ENCODE peak calls at places on chromosomes 1 and 21, in four cellular contexts. K, C, T and S are unnamed samples.

GRCh38 chr1:162384116-162384515 is 2.6 kb downstream of the C1orf226 start:
- DNase-seq in C (no peak), T (no peak), K (no peak), S (no peak)

GRCh38 chr1:38084113-38084512 is 37.5 kb upstream of the POU3F1 start:
- DNase-seq in C (no peak), K (no peak), T (no peak), S (no peak)

GRCh38 chr1:181089777-181090505 is 1.4 kb downstream of the IER5 start:
- DNase-seq in K (no peak), C (peak), T (no peak), S (peak)

GRCh38 chr1:203090667-203091320 is 5.0 kb upstream of the MYOG start:
- DNase-seq in C (no peak), K (no peak), T (no peak), S (no peak)

GRCh38 chr1:12052008-12052573 is 11.0 kb upstream of the TNFRSF8 start:
- DNase-seq in T (peak), K (peak), C (peak), S (peak)

GRCh38 chr1:85611856-85612255 is 31.3 kb downstream of the CCN1 start:
- DNase-seq in C (no peak), T (no peak), K (no peak), S (no peak)

GRCh38 chr1:49408346-49408745 is 615.4 kb downstream of the AGBL4 start:
- DNase-seq in K (no peak), C (no peak), T (no peak), S (no peak)

GRCh38 chr1:211625040-211625439 is 46.1 kb upstream of the SLC30A1 start:
- DNase-seq in C (no peak), T (no peak), K (no peak), S (peak)

GRCh38 chr1:119647734-119648619 is at the start of gene ZNF697:
- DNase-seq in K (peak), T (peak), C (peak), S (peak)

GRCh38 chr1:202056644-202057334 is 46.4 kb downstream of the ELF3 start:
- DNase-seq in T (no peak), C (peak), K (no peak), S (no peak)

GRCh38 chr1:159076753-159077656 is at the start of gene AIM2:
- DNase-seq in K (peak), T (no peak), C (peak), S (peak)

GRCh38 chr21:26137379-26138060 is 33.0 kb downstream of the APP start:
- DNase-seq in C (no peak), T (no peak), K (no peak), S (no peak)

GRCh38 chr1:233443040-233443439 is 115.5 kb downstream of the MAP3K21 start:
- DNase-seq in K (no peak), C (no peak), T (no peak), S (no peak)

GRCh38 chr1:192904438-192904895 is 95.6 kb downstream of the RGS2 start:
- DNase-seq in T (no peak), C (no peak), K (no peak), S (no peak)

GRCh38 chr1:201693887-201694614 is 134.9 kb upstream of the IPO9 start:
- DNase-seq in K (no peak), C (no peak), T (no peak), S (no peak)

GRCh38 chr1:218739426-218739825 is 394.3 kb downstream of the TGFB2 start:
- DNase-seq in T (no peak), K (no peak), C (no peak), S (no peak)

GRCh38 chr1:206551985-206552325 is 44.6 kb downstream of the RASSF5 start:
- DNase-seq in T (no peak), C (no peak), K (no peak), S (no peak)

GRCh38 chr1:101130673-101131072 is 105.1 kb upstream of the DPH5 start:
- DNase-seq in C (no peak), T (no peak), K (no peak), S (no peak)

GRCh38 chr1:109805486-109806180 is 41.9 kb upstream of the EPS8L3 start:
- DNase-seq in C (no peak), K (no peak), T (no peak), S (no peak)

GRCh38 chr21:31530918-31531705 is 128.4 kb upstream of the SOD1 start:
- DNase-seq in T (no peak), C (no peak), K (no peak), S (no peak)

GRCh38 chr1:201870397-201870796 is 18.3 kb upstream of the SHISA4 start:
- DNase-seq in T (no peak), C (no peak), K (no peak), S (no peak)

GRCh38 chr1:198109316-198109715 is 47.5 kb upstream of the NEK7 start:
- DNase-seq in T (no peak), C (no peak), K (no peak), S (no peak)

GRCh38 chr1:220843481-220844011 is 35.7 kb upstream of the HLX start:
- DNase-seq in K (no peak), T (no peak), C (no peak), S (no peak)

GRCh38 chr1:9228589-9228988 is 6.0 kb upstream of the H6PD start:
- DNase-seq in K (no peak), T (no peak), C (no peak), S (no peak)

GRCh38 chr1:19866758-19867157 is 15.4 kb upstream of the OTUD3 start:
- DNase-seq in T (no peak), K (no peak), C (no peak), S (no peak)

GRCh38 chr1:90714521-90714951 is 2.6 kb downstream of the BARHL2 start:
- DNase-seq in C (no peak), K (no peak), T (no peak), S (no peak)

GRCh38 chr1:181359012-181359411 is 124.3 kb upstream of the CACNA1E start:
- DNase-seq in K (no peak), C (no peak), T (no peak), S (no peak)

GRCh38 chr1:33300673-33301072 is 20.2 kb downstream of the A3GALT2 start:
- DNase-seq in T (no peak), C (no peak), K (no peak), S (no peak)

GRCh38 chr1:22829001-22829989 is 118.7 kb downstream of the EPHB2 start:
- DNase-seq in C (no peak), K (no peak), T (no peak), S (no peak)

GRCh38 chr1:179283992-179284391 is 9.6 kb upstream of the SOAT1 start:
- DNase-seq in K (no peak), C (no peak), T (no peak), S (no peak)

GRCh38 chr1:39787468-39787867 is 1.2 kb downstream of the BMP8B start:
- DNase-seq in T (no peak), C (no peak), K (no peak), S (no peak)

GRCh38 chr1:8424539-8425116 is 106.7 kb downstream of the SLC45A1 start:
- DNase-seq in C (no peak), K (no peak), T (no peak), S (peak)

GRCh38 chr1:39762550-39763540 is 8.3 kb downstream of the OXCT2 start:
- DNase-seq in K (no peak), C (no peak), T (no peak), S (no peak)

GRCh38 chr1:61226791-61227567 is 144.6 kb downstream of the NFIA start:
- DNase-seq in K (no peak), T (no peak), C (no peak), S (no peak)

DNA sequence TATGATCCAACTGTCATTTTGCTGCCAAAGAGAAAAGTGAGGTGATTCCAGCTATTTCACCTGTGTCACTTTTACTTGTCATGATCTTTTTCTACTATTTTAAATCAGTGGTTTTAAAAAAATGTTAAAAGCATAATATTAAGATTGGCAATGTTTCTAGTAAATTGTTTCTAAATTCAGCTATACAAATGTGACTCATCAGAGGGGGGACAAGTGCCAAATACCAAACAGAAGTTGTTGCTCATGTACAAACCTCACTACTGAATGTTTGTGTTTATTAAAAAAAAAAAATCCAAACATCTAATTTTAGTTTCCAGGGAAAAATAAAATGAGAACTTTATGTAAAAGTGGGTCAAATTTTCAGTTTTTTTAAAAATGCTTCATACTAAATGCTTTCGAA is 346.2 kb upstream of the SNX7 start:
- DNase-seq in T (no peak), C (no peak), K (no peak), S (no peak)
- TF ChIP-seq SPI1 in T (no peak), C (no peak), K (no peak), S (no peak)

GRCh38 chr1:117810553-117810952 is 118.9 kb downstream of the GDAP2 start:
- DNase-seq in C (no peak), T (no peak), K (no peak), S (no peak)

GRCh38 chr1:117815105-117815812 is 114.2 kb downstream of the GDAP2 start:
- DNase-seq in C (no peak), T (no peak), K (no peak), S (no peak)

GRCh38 chr1:117809764-117810163 is 119.7 kb downstream of the GDAP2 start:
- DNase-seq in C (no peak), T (no peak), K (no peak), S (no peak)

GRCh38 chr1:117815926-117816325 is 113.5 kb downstream of the GDAP2 start:
- DNase-seq in K (no peak), T (no peak), C (peak), S (no peak)

GRCh38 chr1:117812868-117813511 is 116.4 kb downstream of the GDAP2 start:
- DNase-seq in T (no peak), C (no peak), K (no peak), S (no peak)
- TF ChIP-seq SPI1 in T (no peak), C (no peak), K (no peak), S (no peak)

GRCh38 chr1:58529288-58529687 is 17.2 kb downstream of the OMA1 start:
- DNase-seq in T (no peak), C (no peak), K (no peak), S (no peak)

GRCh38 chr1:58524353-58524945 is 22.1 kb downstream of the OMA1 start:
- DNase-seq in C (no peak), K (no peak), T (no peak), S (peak)

GRCh38 chr1:58528518-58528917 is 18.0 kb downstream of the OMA1 start:
- DNase-seq in K (no peak), C (no peak), T (no peak), S (no peak)
- TF ChIP-seq SPI1 in K (no peak), C (no peak), T (no peak), S (no peak)

GRCh38 chr1:228342627-228343210 is 63.9 kb downstream of the TRIM11 start:
- DNase-seq in C (no peak), K (no peak), T (no peak), S (no peak)

GRCh38 chr1:228345201-228345930 is 61.3 kb downstream of the TRIM11 start:
- DNase-seq in K (no peak), T (no peak), C (no peak), S (no peak)

GRCh38 chr1:228346731-228347130 is 59.9 kb downstream of the TRIM11 start:
- DNase-seq in C (no peak), K (no peak), T (no peak), S (no peak)

GRCh38 chr1:228343211-228343661 is 63.4 kb downstream of the TRIM11 start:
- DNase-seq in C (no peak), K (no peak), T (no peak), S (no peak)

DNA sequence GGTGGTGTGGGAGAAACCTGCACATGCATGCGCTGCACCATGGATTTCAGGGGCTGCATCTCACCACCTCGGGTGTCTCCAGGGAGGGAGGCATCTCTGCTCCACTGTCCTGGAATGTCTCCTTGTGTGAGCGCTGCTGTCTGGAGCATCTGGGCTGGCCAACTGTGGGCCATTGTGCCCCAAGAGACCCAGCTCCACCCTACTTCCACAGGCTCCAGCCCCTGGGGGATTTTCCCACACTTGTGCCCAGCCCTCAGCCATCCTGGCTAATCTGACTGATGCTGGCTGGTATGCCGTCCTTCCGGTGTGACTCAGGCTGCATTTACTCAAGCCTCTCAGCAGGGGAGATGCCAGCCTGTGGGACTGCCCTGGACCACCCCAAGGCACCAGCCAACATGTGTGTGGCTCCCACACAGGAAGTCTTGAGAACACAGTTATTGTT is 62.0 kb downstream of the TRIM11 start:
- DNase-seq in K (no peak), C (no peak), T (no peak), S (no peak)
- TF ChIP-seq SPI1 in K (no peak), C (no peak), T (no peak), S (no peak)

GRCh38 chr1:24112381-24113169 is 640 bp upstream of the MYOM3 start:
- DNase-seq in T (peak), C (peak), K (no peak), S (peak)
- TF ChIP-seq SPI1 in T (no peak), C (no peak), K (no peak), S (no peak)

DNA sequence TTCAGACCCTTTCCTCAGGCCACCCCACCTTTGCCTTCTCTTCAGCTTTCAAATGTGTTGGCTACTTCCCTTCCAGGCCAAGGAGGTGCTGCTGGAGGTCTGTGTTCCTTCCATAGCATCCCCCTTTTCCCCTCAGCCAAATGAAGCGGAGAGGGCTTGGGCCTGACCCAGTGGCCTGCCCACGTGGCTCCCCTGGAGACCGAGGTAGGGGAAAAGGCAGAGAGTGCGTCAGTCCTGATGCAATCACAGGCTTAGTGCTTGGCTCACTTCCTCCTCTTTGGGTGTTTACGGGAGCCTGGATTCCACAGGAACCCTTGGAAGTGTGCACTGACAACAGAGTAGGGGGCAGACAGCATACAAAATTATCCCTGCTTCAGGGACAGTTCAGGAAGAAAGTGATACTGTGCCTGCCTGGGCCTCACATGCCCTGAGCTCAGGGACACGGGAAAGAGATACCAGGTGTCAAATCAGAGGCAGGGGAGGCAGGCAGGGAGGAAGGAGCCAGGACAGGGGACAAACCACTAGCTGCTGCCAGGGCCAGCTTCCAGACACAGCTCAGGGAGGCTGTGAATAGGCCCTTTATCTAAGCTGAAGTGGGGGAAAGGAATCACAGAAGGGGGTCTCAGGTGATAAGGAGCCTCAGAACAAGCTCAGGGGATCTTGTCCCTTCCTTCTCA is 16.6 kb upstream of the PTP4A2 start:
- DNase-seq in T (no peak), K (no peak), C (peak), S (peak)
- TF ChIP-seq SPI1 in T (peak), K (peak), C (peak), S (peak)

GRCh38 chr1:175150596-175151319 is 41.8 kb downstream of the KIAA0040 start:
- DNase-seq in C (no peak), T (no peak), K (no peak), S (no peak)
- TF ChIP-seq SPI1 in C (no peak), T (no peak), K (no peak), S (no peak)

GRCh38 chr1:157739229-157739901 is 37.6 kb downstream of the FCRL2 start:
- DNase-seq in C (no peak), T (no peak), K (no peak), S (no peak)
- TF ChIP-seq SPI1 in C (no peak), T (no peak), K (no peak), S (no peak)

GRCh38 chr1:28205243-28205642 is 27.6 kb downstream of the DNAJC8 start:
- DNase-seq in K (no peak), T (no peak), C (no peak), S (no peak)

GRCh38 chr1:28213315-28213714 is 19.5 kb downstream of the DNAJC8 start:
- DNase-seq in T (no peak), C (no peak), K (no peak), S (no peak)

GRCh38 chr1:28209700-28210099 is 23.1 kb downstream of the DNAJC8 start:
- DNase-seq in K (no peak), T (no peak), C (no peak), S (no peak)

DNA sequence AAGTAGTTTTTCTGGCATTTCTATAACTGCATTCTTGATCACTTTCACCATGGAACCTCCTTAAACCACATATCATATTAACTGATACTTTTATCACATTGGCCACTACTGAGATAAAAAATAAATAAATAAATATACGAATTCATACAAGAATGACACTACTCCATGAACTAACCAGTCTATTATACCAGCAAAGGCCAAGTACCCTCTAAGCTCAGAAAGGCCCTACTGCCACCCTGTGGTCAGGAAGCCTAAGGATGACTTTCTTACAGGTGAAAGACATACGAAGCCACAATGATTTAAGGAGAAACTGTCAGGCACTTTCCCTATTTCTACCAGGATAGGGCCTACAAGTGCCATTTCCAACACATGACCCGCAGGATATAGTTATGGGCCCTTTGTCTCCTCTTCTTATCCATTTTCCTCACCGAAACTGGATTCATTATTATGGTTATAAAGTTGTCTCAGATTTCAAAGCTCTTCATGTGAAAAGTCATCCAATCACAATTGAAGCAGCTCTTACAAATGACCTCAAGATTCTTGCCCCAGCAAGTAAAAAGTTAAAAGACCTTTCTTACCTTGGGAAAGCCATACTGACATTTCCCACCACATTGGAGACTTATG is 23.9 kb downstream of the DNAJC8 start:
- DNase-seq in K (peak), C (peak), T (no peak), S (peak)
- TF ChIP-seq SPI1 in K (no peak), C (no peak), T (no peak), S (no peak)